ENCODE peak calls at places on chromosomes 16 and 17, in four cellular contexts. S is WERI-Rb-1, C is AG10803, M is nephron progenitor cell. V is an unnamed sample.

GRCh38 chr17:15262291-15263205 is 2.6 kb downstream of the PMP22 start:
- DNase-seq in S (peak; percentile 44), C (peak; percentile 94), M (peak; percentile 50), V (no peak)

GRCh38 chr17:47615766-47616424 is 33.8 kb upstream of the KPNB1 start:
- DNase-seq in S (no peak), C (peak; percentile 50), M (peak; percentile 6), V (no peak)

GRCh38 chr17:10737168-10737622 is 7.4 kb upstream of the TMEM220 start:
- DNase-seq in S (peak; percentile 67), C (peak; percentile 58), M (peak; percentile 66), V (no peak)

GRCh38 chr16:12398029-12398735 is 405.5 kb downstream of the CPPED1 start:
- DNase-seq in S (no peak), C (no peak), M (no peak), V (no peak)

GRCh38 chr17:5931611-5932010 is 138.6 kb upstream of the WSCD1 start:
- DNase-seq in S (no peak), C (no peak), M (peak; percentile 50), V (no peak)

GRCh38 chr16:57444711-57445110 is 2.5 kb downstream of the CIAPIN1 start:
- DNase-seq in S (no peak), C (peak; percentile 70), M (no peak), V (no peak)

GRCh38 chr17:65936013-65936412 is 255.9 kb downstream of the CEP112 start:
- DNase-seq in S (no peak), C (peak; percentile 8), M (no peak), V (no peak)

GRCh38 chr16:73298562-73298961 is 250.6 kb upstream of the ZFHX3 start:
- DNase-seq in S (no peak), C (peak; percentile 38), M (no peak), V (no peak)

GRCh38 chr17:45291170-45291805 is 25.5 kb downstream of the MAP3K14 start:
- DNase-seq in S (no peak), C (no peak), M (no peak), V (no peak)

GRCh38 chr16:71540-72341 is 690 bp downstream of the RHBDF1 start:
- DNase-seq in S (peak; percentile 70), C (peak; percentile 77), M (peak; percentile 64), V (no peak)

GRCh38 chr17:37570527-37571093 is 38.6 kb downstream of the SYNRG start:
- DNase-seq in S (peak; percentile 70), C (peak; percentile 37), M (peak; percentile 29), V (no peak)

DNA sequence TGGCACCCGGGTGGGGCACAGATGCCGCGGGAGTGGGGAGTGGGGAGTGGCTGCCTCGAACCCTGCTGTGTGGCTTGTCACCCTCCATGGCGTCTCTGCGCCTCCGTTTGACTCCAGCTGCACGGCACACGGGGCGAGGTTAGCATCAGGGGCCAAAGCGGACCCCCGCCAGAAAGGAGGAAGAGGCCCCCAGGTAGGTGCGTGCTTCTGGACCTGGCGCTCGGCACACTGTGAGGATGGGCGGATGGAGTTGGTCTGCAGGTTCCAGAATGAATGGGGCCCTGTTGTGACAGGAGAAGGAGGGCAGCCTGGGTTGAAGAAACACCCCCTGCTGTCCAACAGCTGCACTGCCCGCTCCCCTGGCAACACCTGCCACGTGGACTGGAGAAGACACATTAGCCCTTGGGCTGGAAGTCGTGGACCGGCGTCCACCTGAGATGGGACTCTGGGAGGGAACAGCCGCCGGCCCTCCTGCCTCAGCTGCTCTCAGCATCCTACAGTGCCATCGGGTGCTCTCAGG is 9.4 kb upstream of the FASN start:
- DNase-seq in S (peak; percentile 61), C (no peak), M (no peak), V (no peak)
- TF ChIP-seq CTCF in S (peak; percentile 68), C (peak; percentile 23), M (peak; percentile 8), V (no peak)

GRCh38 chr17:61411114-61411943 is 11.7 kb downstream of the TBX2 start:
- DNase-seq in S (peak; percentile 85), C (peak; percentile 58), M (peak; percentile 64), V (peak; percentile 31)
- TF ChIP-seq CTCF in S (peak; percentile 61), C (peak; percentile 18), M (no peak), V (peak; percentile 57)

DNA sequence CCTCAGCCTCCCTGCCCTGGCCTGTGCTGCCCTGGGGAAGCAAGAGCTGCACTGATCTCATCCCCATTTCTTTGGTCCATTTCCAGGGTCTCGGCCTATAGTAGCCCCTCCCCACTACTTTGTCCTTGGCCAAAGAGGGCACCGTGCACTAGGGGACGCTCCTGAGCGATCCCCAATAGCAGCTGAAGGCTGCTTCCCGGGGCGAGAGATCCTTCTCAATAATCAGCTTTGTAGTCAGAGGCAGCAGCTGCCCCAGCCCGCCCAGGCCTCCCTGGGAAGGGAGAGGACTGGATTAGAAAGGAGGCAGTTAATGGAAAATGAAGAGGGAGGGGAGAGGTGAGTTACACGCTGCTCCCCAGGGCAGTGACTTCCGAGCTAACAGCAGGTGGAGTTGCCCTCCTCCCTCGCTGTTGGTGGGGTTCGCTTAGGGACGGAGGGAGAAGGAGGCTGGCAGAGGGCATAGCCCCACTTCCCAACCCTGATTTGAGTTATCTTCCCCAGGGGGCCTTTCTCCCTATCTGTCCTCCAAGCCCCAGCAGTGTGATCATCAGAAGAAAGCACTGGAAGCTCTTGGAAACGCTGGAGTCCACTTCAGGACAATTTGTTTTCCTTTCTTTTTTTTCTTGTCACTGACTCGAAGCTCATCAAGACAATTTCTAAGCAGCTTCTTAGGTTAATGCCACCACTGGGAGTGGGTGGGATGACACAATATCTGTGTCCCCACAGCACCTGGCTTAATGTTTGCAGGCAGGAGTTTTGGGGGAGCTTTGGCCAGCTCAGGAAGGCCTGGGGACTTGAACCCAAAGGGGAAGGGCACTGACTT is 2.6 kb downstream of the MXRA7 start:
- DNase-seq in S (peak; percentile 98), C (no peak), M (peak; percentile 67), V (no peak)
- TF ChIP-seq CTCF in S (peak; percentile 95), C (peak; percentile 28), M (peak; percentile 59), V (no peak)

DNA sequence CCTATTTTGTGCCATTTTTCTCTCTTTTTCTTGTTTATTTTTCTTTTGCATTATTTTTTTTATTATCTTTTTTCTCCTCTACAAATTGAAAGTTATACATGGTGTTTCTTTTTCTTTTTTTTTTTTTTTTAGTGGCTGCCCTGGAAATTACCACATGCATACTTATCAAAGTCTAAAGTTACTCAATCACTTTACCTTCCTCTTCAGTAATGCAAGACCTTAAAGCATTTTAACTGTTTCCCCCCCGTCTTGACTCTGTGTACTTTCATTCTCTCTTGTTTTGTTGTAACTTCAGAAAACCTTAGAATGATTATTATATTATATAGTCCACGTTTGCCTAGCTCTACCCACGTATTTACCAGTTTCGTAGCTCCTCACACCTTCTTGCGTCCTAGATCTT is 33.3 kb upstream of the SMPD3 start:
- DNase-seq in S (no peak), C (no peak), M (no peak), V (no peak)
- TF ChIP-seq CTCF in S (no peak), C (no peak), M (no peak), V (no peak)

DNA sequence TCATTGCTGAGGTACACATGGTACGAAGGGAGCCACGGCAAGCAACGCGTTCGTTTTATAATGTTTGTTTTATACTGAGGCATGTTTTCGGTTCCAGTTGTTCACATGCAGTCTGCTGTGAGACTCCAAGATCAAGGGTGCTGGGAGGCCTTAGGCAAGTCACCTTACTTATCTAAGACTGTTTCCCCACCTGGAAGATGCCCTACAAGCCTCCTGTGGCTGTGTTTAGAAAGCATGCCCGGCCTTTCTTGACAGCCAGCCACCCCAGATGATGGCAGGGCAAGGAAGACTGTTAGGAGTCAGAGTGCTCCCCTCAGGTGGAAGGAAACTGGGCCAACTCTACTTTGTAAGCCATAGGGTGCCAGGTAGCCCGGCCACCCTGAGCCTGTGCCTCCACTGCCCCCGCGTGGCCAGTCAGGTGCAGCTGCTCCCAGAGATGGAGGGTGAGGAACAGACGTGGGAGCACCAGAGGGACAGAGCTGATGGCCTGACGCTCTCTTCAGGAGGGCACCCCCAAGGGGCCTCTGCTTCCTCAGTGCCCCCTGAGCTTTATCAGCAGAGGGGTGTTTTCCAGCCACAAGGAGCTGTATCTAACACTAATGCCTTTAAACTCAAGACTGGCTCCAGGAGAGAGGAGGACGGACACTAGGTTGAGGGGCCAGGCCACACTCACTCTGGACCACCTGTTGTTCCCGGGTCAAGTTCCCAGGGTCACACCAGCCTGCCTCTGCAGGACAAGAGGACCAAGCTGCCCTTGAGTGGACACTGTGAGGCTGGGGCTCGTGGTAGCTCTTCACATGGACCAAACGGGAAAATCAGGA is 5.4 kb downstream of the NAT9 start:
- DNase-seq in S (peak; percentile 89), C (no peak), M (peak; percentile 76), V (peak; percentile 67)
- TF ChIP-seq CTCF in S (peak; percentile 98), C (peak; percentile 62), M (peak; percentile 77), V (peak; percentile 76)

DNA sequence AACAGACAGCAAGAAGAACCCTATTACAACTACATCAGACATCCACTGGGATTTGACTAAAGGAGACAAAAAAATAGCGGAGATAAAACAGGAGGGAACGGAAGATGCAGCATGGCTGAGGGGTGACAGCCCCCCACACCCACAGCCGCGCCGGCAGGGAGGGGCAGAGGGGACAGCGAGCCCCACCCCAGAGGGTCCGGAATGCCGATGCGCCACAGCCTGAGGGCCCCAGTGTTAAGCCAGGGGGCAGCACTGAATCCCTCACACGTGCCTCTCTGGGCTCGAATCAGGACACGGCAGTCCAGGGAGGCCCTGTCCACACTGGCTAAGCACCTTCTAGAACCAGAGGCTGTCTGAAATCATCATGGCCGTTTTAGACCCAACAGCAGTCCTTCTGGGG is 18.8 kb downstream of the MAP1LC3B start:
- DNase-seq in S (no peak), C (no peak), M (no peak), V (no peak)
- TF ChIP-seq CTCF in S (no peak), C (no peak), M (no peak), V (no peak)